ENCODE peak calls at places on chromosome 11, in seven cellular contexts. S is astrocyte of the spinal cord, O is hepatocyte, R is tibial artery, E is epithelial cell of esophagus, A is coronary artery, N is HCT116. D is an unnamed sample.

GRCh38 chr11:113204280-113204679 is 110.1 kb upstream of the TTC12 start:
- DNase-seq in O (no peak), A (no peak), N (no peak), R (no peak), E (peak), S (no peak), D (no peak)

GRCh38 chr11:8813658-8814057 is 97.3 kb upstream of the AKIP1 start:
- DNase-seq in O (peak), E (peak), S (peak), R (peak), N (peak), A (peak), D (peak)

GRCh38 chr11:8812438-8812837 is 98.6 kb upstream of the AKIP1 start:
- DNase-seq in R (peak), E (peak), A (no peak), S (no peak), O (no peak), N (no peak), D (peak)

GRCh38 chr11:35116762-35117588 is 22.0 kb upstream of the CD44 start:
- DNase-seq in S (no peak), A (no peak), N (no peak), R (no peak), E (no peak), O (peak), D (peak)

GRCh38 chr11:12397953-12398352 is 20.6 kb downstream of the PARVA start:
- DNase-seq in A (no peak), O (peak), N (no peak), R (peak), S (peak), E (peak), D (peak)

GRCh38 chr11:8224161-8224591 is 39.5 kb downstream of the LMO1 start:
- DNase-seq in R (no peak), O (no peak), A (no peak), N (no peak), E (no peak), S (no peak), D (no peak)

GRCh38 chr11:114178656-114179055 is 117.5 kb upstream of the NNMT start:
- DNase-seq in R (no peak), E (no peak), O (no peak), S (no peak), A (no peak), N (no peak), D (no peak)

GRCh38 chr11:123505546-123506299 is 75.7 kb downstream of the GRAMD1B start:
- DNase-seq in N (no peak), S (no peak), R (no peak), A (no peak), E (no peak), O (peak), D (no peak)

GRCh38 chr11:43802509-43802908 is 78.1 kb upstream of the ALKBH3 start:
- DNase-seq in N (no peak), O (no peak), R (no peak), E (no peak), S (no peak), A (no peak), D (peak)
- TF ChIP-seq CTCF in N (peak), O (peak), R (no peak), E (peak), S (peak), A (no peak), D (peak)

GRCh38 chr11:32435152-32435480 is 223 bp downstream of the WT1 start:
- DNase-seq in N (no peak), S (no peak), R (no peak), A (no peak), E (no peak), O (no peak), D (peak)
- H3K4me3 ChIP-seq in N (no peak), S (no peak), R (no peak), A (peak), E (no peak), O (no peak), D (peak)

DNA sequence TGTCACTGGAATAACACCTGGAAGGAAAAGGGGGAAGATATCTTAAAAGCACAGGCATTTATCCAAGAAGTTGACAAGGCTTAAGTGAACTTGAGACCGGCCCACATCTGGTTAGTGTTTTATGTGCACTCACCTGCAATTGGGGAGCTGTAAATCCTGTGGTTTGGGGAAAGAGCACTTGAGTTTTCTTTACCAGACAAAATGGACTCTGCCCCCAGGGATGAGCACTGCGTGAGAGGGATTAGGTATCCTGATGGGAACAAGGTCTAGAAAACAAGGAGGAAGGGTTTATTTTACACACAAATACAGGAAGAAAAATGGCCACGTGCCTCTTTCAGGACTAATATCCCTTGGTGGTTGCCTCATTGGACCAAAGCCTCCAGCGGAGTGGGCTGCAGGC is 15.1 kb downstream of the E2F8 start:
- DNase-seq in N (no peak), R (no peak), E (no peak), S (no peak), A (no peak), O (peak), D (no peak)
- TF ChIP-seq CTCF in N (no peak), R (no peak), E (no peak), S (no peak), A (no peak), O (no peak), D (no peak)

DNA sequence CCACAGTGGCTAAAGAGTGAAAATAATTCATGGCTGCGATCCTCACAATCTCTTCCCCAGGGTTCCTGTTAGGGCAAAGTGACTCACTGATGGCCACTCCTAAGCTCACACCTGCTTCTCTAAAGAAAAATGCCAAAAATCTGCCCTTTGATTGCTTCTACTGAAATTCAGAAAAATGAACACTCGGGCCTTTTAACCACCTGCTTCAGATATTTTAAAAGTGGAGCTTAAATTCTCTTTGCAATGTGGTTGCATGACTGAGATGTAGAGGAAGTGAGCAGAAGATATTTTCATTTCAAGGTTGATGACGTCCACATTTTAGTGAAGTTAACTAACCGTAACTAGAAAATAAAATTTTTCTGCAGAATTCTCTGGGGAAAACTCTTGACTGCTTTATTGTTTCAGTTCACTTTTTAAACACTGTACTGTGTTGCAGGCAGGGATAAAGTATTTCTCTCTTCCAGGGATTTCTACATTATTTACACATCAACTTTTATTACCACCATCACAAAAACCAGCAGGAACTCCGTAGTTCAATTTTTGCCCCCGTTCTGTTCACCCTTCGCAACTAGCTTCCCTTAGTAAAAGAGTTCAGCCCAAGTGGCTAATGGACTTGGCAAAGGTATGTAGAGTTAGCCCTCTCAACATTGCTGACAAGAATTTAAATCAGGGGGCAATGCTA is 8.5 kb downstream of the RAB30 start:
- DNase-seq in S (peak), A (no peak), E (peak), O (no peak), N (no peak), R (no peak), D (peak)
- H3K4me3 ChIP-seq in S (no peak), A (peak), E (no peak), O (no peak), N (no peak), R (no peak), D (no peak)

DNA sequence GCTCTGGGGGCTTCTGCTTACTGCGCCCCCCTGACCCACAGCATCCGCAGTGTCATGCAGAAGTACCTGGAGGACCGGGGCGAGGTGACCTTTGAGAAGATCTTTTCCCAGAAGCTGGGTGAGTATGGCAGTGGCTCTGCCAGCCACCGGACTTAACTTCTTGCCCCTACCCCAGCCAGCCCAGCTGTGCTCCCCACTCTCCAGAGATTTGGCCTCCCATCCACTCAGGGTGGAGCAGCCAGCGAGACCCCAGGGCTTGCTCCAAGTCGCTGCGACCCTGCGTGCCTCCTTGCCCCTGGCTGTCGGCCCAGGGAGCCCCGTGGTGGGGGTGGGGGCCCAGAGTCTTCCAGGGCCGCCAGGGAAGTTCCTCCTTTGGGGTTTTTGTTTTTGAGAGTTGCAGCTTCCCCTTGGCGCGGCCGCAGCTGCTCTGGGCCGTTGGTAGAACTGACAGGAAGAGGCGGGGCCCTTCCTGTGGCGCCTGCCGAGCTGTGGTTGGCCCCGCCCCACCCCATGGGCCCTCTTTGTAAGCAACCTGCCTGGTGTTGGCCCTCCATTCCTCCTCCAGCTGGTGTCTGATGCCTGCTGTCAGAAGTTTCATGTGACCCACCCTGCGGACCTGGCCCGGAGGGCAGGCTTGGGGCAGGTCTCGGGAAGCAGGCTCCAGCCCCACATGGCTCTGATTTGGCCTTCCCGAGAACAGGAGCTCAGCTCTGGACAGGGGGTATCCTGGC is 11.1 kb downstream of the GRK2 start:
- DNase-seq in A (peak), O (no peak), R (peak), E (peak), N (no peak), S (peak), D (peak)
- TF ChIP-seq CTCF in A (no peak), O (no peak), R (no peak), E (no peak), N (no peak), S (no peak), D (no peak)

GRCh38 chr11:31799036-31799793 is 11.9 kb downstream of the PAX6 start:
- DNase-seq in E (no peak), O (no peak), R (no peak), S (no peak), A (no peak), N (no peak), D (no peak)
- H3K4me3 ChIP-seq in E (no peak), O (no peak), R (no peak), S (no peak), A (peak), N (no peak), D (no peak)

GRCh38 chr11:88544656-88545280 is 207.2 kb upstream of the CTSC start:
- DNase-seq in R (no peak), A (no peak), O (no peak), N (no peak), S (no peak), E (no peak), D (peak)
- TF ChIP-seq CTCF in R (no peak), A (peak), O (no peak), N (no peak), S (no peak), E (no peak), D (no peak)

GRCh38 chr11:101866619-101867491 is 48.0 kb upstream of the CEP126 start:
- DNase-seq in S (peak), R (no peak), E (peak), A (no peak), O (peak), N (no peak), D (peak)

GRCh38 chr11:101863361-101863760 is 51.4 kb upstream of the CEP126 start:
- DNase-seq in S (peak), E (peak), O (no peak), A (no peak), N (no peak), R (no peak), D (peak)

GRCh38 chr11:101860694-101861371 is 54.0 kb upstream of the CEP126 start:
- DNase-seq in S (peak), O (peak), R (no peak), A (no peak), E (peak), N (peak), D (peak)

GRCh38 chr11:101862410-101863233 is 52.2 kb upstream of the CEP126 start:
- DNase-seq in S (peak), E (peak), A (no peak), N (peak), R (no peak), O (peak), D (peak)

DNA sequence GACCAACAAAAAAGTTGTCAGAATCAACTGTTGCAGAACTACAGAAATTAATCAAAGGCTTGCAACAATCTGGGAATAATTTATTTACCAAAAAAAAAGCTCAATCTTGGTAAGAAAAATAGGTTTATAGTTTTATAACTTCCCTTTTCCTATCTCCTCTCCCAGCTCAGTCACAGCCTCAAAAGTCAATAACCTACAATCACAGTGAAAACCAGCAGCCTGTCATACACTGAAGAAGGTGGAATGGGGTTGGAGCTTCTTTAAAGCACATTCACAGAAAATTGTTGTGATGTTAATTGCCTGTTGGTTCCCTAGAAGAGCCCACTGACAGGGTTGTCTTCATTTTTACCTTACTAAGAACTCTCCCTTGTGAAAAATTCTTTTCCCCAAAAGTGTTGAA is 50.7 kb upstream of the CEP126 start:
- DNase-seq in R (no peak), E (no peak), N (no peak), S (no peak), O (no peak), A (no peak), D (no peak)
- H3K4me3 ChIP-seq in R (no peak), E (no peak), N (no peak), S (no peak), O (no peak), A (no peak), D (no peak)